ENCODE peak calls at places on chromosomes 16 and 17, in eight cellular contexts. X is WERI-Rb-1; H is stimulated activated CD4-positive, alpha-beta T cell treated with anti-CD3 and anti-CD28 coated beads, Interleukin-15, amount 100 ng/mL, for 1 hour; J is Kasumi-1; U is RWPE1; R is non-pigmented ciliary epithelial cell; M is NCI-H1092; W is lower leg skin. Z is an unnamed sample.

GRCh38 chr17:20121359-20122235 is 112.4 kb downstream of the SPECC1 start:
- DNase-seq in X (peak), H (peak), J (peak), U (peak), R (peak), M (no peak), W (peak), Z (peak)

GRCh38 chr17:47830991-47831933 is at the start of the genes LRRC46 and MRPL10:
- DNase-seq in X (peak), H (peak), J (peak), U (peak), R (peak), M (peak), W (peak), Z (peak)

GRCh38 chr17:17570207-17570797 is 21.2 kb downstream of the PEMT start:
- DNase-seq in X (peak), H (no peak), J (no peak), U (no peak), R (no peak), M (peak), W (no peak), Z (peak)

GRCh38 chr17:77767148-77767547 is 191.4 kb upstream of the TNRC6C start:
- DNase-seq in X (no peak), H (no peak), J (no peak), U (no peak), R (no peak), M (no peak), W (no peak), Z (no peak)

GRCh38 chr16:87070657-87071056 is 246.5 kb downstream of the C16orf95 start:
- DNase-seq in X (no peak), H (no peak), J (no peak), U (no peak), R (no peak), M (no peak), W (no peak), Z (no peak)

GRCh38 chr17:73308017-73308823 is 3.6 kb downstream of the CDC42EP4 start:
- DNase-seq in X (no peak), H (no peak), J (no peak), U (peak), R (no peak), M (no peak), W (peak), Z (peak)

GRCh38 chr16:74756203-74756602 is 18.4 kb downstream of the FA2H start:
- DNase-seq in X (no peak), H (no peak), J (no peak), U (no peak), R (no peak), M (no peak), W (no peak), Z (no peak)

GRCh38 chr16:84859681-84860080 is 39.9 kb downstream of the CRISPLD2 start:
- DNase-seq in X (no peak), H (no peak), J (no peak), U (no peak), R (no peak), M (no peak), W (no peak), Z (no peak)

GRCh38 chr16:49862694-49863093 is 6.8 kb upstream of the ZNF423 start:
- DNase-seq in X (no peak), H (no peak), J (no peak), U (no peak), R (no peak), M (no peak), W (no peak), Z (no peak)

GRCh38 chr17:71922439-71922838 is 198.4 kb upstream of the SOX9 start:
- DNase-seq in X (no peak), H (no peak), J (no peak), U (peak), R (peak), M (no peak), W (no peak), Z (no peak)

GRCh38 chr17:62648247-62648953 is 20.9 kb downstream of the MRC2 start:
- DNase-seq in X (no peak), H (no peak), J (no peak), U (no peak), R (no peak), M (no peak), W (no peak), Z (no peak)

GRCh38 chr16:58615280-58615679 is 14.3 kb downstream of the CNOT1 start:
- DNase-seq in X (no peak), H (no peak), J (no peak), U (no peak), R (no peak), M (no peak), W (no peak), Z (no peak)

GRCh38 chr17:31053076-31053475 is 41.7 kb upstream of the NF1 start:
- DNase-seq in X (no peak), H (no peak), J (no peak), U (no peak), R (no peak), M (no peak), W (no peak), Z (peak)

GRCh38 chr17:52227926-52228325 is 69.4 kb upstream of the CA10 start:
- DNase-seq in X (no peak), H (no peak), J (no peak), U (no peak), R (no peak), M (no peak), W (no peak), Z (no peak)

GRCh38 chr17:65468321-65468720 is 93.1 kb downstream of the AXIN2 start:
- DNase-seq in X (no peak), H (no peak), J (no peak), U (no peak), R (no peak), M (no peak), W (no peak), Z (no peak)

GRCh38 chr16:86610779-86611516 is 32.6 kb downstream of the FOXL1 start:
- DNase-seq in X (no peak), H (no peak), J (no peak), U (no peak), R (no peak), M (no peak), W (no peak), Z (no peak)

Z was measured in MG63.